ENCODE peak calls at places on chromosomes 16 and 17, in nine cellular contexts. C, O, V, W, A, G, L, Q and J are unnamed samples.

GRCh38 chr16:2959206-2959605 is 4.9 kb upstream of the KREMEN2 start:
- DNase-seq in C (no peak), O (no peak), V (no peak), W (no peak), A (no peak), G (no peak), L (no peak), Q (no peak), J (no peak)

GRCh38 chr16:89949121-89949742 is 677 bp downstream of the DEF8 start:
- DNase-seq in C (no peak), O (no peak), V (no peak), W (no peak), A (no peak), G (no peak), L (no peak), Q (no peak), J (no peak)

GRCh38 chr17:73431401-73432205 is 119.8 kb upstream of the CDC42EP4 start:
- DNase-seq in C (no peak), O (no peak), V (no peak), W (no peak), A (peak; percentile 9), G (no peak), L (no peak), Q (no peak), J (no peak)

GRCh38 chr17:47801176-47801765 is 20.3 kb downstream of the OSBPL7 start:
- DNase-seq in C (no peak), O (no peak), V (no peak), W (no peak), A (no peak), G (no peak), L (no peak), Q (no peak), J (no peak)

GRCh38 chr17:30237296-30238002 is 2.0 kb upstream of the SLC6A4 start:
- DNase-seq in C (no peak), O (no peak), V (no peak), W (no peak), A (no peak), G (no peak), L (no peak), Q (no peak), J (no peak)

GRCh38 chr16:57741660-57742191 is 6.2 kb downstream of the KATNB1 start:
- DNase-seq in C (no peak), O (no peak), V (no peak), W (no peak), A (no peak), G (no peak), L (no peak), Q (no peak), J (no peak)

GRCh38 chr17:227581-228222 is 46.3 kb upstream of the DOC2B start:
- DNase-seq in C (no peak), O (no peak), V (no peak), W (no peak), A (no peak), G (no peak), L (no peak), Q (no peak), J (no peak)

GRCh38 chr16:22192261-22193133 is 13.6 kb upstream of the EEF2K start:
- DNase-seq in C (peak; percentile 40), O (peak; percentile 91), V (peak; percentile 83), W (peak; percentile 82), A (peak; percentile 70), G (peak; percentile 78), L (no peak), Q (peak; percentile 69), J (peak; percentile 90)

GRCh38 chr17:11492511-11492910 is 105.8 kb upstream of the DNAH9 start:
- DNase-seq in C (no peak), O (no peak), V (no peak), W (no peak), A (no peak), G (no peak), L (no peak), Q (no peak), J (no peak)

GRCh38 chr17:43636446-43636845 is 25.3 kb downstream of the MEOX1 start:
- DNase-seq in C (no peak), O (no peak), V (no peak), W (no peak), A (no peak), G (no peak), L (no peak), Q (no peak), J (no peak)

GRCh38 chr17:80243526-80244433 is 16.9 kb upstream of the RNF213 start:
- DNase-seq in C (no peak), O (no peak), V (no peak), W (no peak), A (no peak), G (no peak), L (no peak), Q (no peak), J (no peak)

GRCh38 chr17:33560165-33560564 is 267.1 kb upstream of the ASIC2 start:
- DNase-seq in C (no peak), O (no peak), V (peak; percentile 1), W (no peak), A (no peak), G (peak; percentile 38), L (no peak), Q (no peak), J (no peak)

GRCh38 chr17:82614095-82614631 is 34.1 kb downstream of the WDR45B start:
- DNase-seq in C (no peak), O (no peak), V (no peak), W (no peak), A (no peak), G (no peak), L (no peak), Q (no peak), J (no peak)

GRCh38 chr17:8015236-8015956 is 13.0 kb downstream of the GUCY2D start:
- DNase-seq in C (no peak), O (no peak), V (no peak), W (no peak), A (no peak), G (no peak), L (no peak), Q (no peak), J (no peak)

GRCh38 chr16:57999971-58000705 is at the start of gene ZNF319:
- DNase-seq in C (no peak), O (no peak), V (peak; percentile 45), W (peak; percentile 33), A (peak; percentile 19), G (no peak), L (no peak), Q (no peak), J (no peak)

GRCh38 chr16:52852978-52853377 is 199.7 kb downstream of the CHD9NB start:
- DNase-seq in C (no peak), O (no peak), V (no peak), W (no peak), A (no peak), G (no peak), L (no peak), Q (no peak), J (no peak)

GRCh38 chr16:57572978-57573733 is 30.7 kb downstream of the ADGRG5 start:
- DNase-seq in C (no peak), O (no peak), V (no peak), W (no peak), A (no peak), G (no peak), L (no peak), Q (no peak), J (no peak)

GRCh38 chr17:22703786-22704441 is 1011.6 kb downstream of the KCNJ18 start:
- DNase-seq in C (no peak), O (no peak), V (no peak), W (no peak), A (no peak), G (no peak), L (no peak), Q (no peak), J (peak; percentile 32)

GRCh38 chr17:75909812-75910274 is 5.2 kb upstream of the MRPL38 start:
- DNase-seq in C (peak; percentile 86), O (no peak), V (no peak), W (no peak), A (no peak), G (no peak), L (no peak), Q (no peak), J (no peak)

GRCh38 chr16:76114681-76115080 is 162.5 kb upstream of the CNTNAP4 start:
- DNase-seq in C (no peak), O (no peak), V (no peak), W (no peak), A (no peak), G (no peak), L (no peak), Q (no peak), J (peak; percentile 56)